ENCODE peak calls at places on chromosomes 4 and X, in four cellular contexts. Z, E, P and G are unnamed samples.

GRCh38 chr4:118410143-118410542 is 57.3 kb upstream of the PRSS12 start:
- DNase-seq in Z (peak), E (no peak), P (no peak), G (no peak)

GRCh38 chrX:134717698-134718328 is 59.5 kb upstream of the PLAC1 start:
- DNase-seq in Z (peak), E (no peak), P (no peak), G (no peak)

GRCh38 chr4:125283702-125284279 is 31.0 kb upstream of the FAT4 start:
- DNase-seq in Z (peak), E (no peak), P (no peak), G (peak)

GRCh38 chr4:115107411-115107810 is 6.0 kb downstream of the NDST4 start:
- DNase-seq in Z (no peak), E (no peak), P (no peak), G (no peak)

GRCh38 chrX:31606796-31607195 is 535.0 kb upstream of the FTHL17 start:
- DNase-seq in Z (no peak), E (no peak), P (no peak), G (no peak)

GRCh38 chr4:8843597-8843996 is 28.0 kb downstream of the HMX1 start:
- DNase-seq in Z (no peak), E (no peak), P (no peak), G (no peak)

GRCh38 chr4:169372791-169373190 is 102.0 kb upstream of the SH3RF1 start:
- DNase-seq in Z (no peak), E (no peak), P (no peak), G (no peak)

GRCh38 chr4:13988347-13989265 is 361.1 kb upstream of the BOD1L1 start:
- DNase-seq in Z (peak), E (no peak), P (no peak), G (no peak)

GRCh38 chr4:47145630-47146029 is 114.3 kb downstream of the GABRB1 start:
- DNase-seq in Z (peak), E (peak), P (no peak), G (peak)

GRCh38 chrX:12789976-12790375 is 1.2 kb upstream of the PRPS2 start:
- DNase-seq in Z (no peak), E (no peak), P (no peak), G (no peak)

GRCh38 chrX:56563231-56564116 is at the start of gene UBQLN2:
- DNase-seq in Z (peak), E (no peak), P (peak), G (peak)

GRCh38 chr4:114396808-114397207 is 201.8 kb upstream of the UGT8 start:
- DNase-seq in Z (peak), E (no peak), P (no peak), G (no peak)

GRCh38 chr4:51844157-51845054 is 1.5 kb downstream of the DCUN1D4 start:
- DNase-seq in Z (peak), E (peak), P (peak), G (peak)

GRCh38 chr4:89752932-89753598 is 83.9 kb downstream of the SNCA start:
- DNase-seq in Z (peak), E (no peak), P (no peak), G (no peak)

GRCh38 chr4:2511645-2512131 is 24.8 kb upstream of the FAM193A start:
- DNase-seq in Z (no peak), E (no peak), P (no peak), G (no peak)

GRCh38 chr4:101014417-101014816 is 332.9 kb downstream of the PPP3CA start:
- DNase-seq in Z (no peak), E (peak), P (no peak), G (no peak)

GRCh38 chrX:101229155-101229554 is 9.6 kb downstream of the DRP2 start:
- DNase-seq in Z (peak), E (no peak), P (no peak), G (no peak)

GRCh38 chrX:130118396-130118795 is 8.1 kb upstream of the ELF4 start:
- DNase-seq in Z (peak), E (no peak), P (no peak), G (no peak)

GRCh38 chrX:39679497-39680157 is 418.1 kb downstream of the BCOR start:
- DNase-seq in Z (no peak), E (no peak), P (no peak), G (no peak)

GRCh38 chr4:100935090-100935489 is 412.2 kb downstream of the PPP3CA start:
- DNase-seq in Z (peak), E (no peak), P (no peak), G (peak)

GRCh38 chr4:111979921-111980320 is 165.3 kb upstream of the FAM241A start:
- DNase-seq in Z (no peak), E (no peak), P (no peak), G (no peak)

GRCh38 chrX:96837808-96838207 is 45.9 kb upstream of the RPA4 start:
- DNase-seq in Z (peak), E (no peak), P (no peak), G (no peak)

GRCh38 chr4:38869511-38869910 is 1.9 kb downstream of the FAM114A1 start:
- DNase-seq in Z (peak), E (no peak), P (no peak), G (no peak)

GRCh38 chrX:28520786-28521185 is 66.5 kb upstream of the IL1RAPL1 start:
- DNase-seq in Z (no peak), E (no peak), P (no peak), G (no peak)

GRCh38 chr4:60923075-60923474 is 277.1 kb upstream of the ADGRL3 start:
- DNase-seq in Z (no peak), E (no peak), P (no peak), G (no peak)

GRCh38 chrX:56068274-56068758 is 163.8 kb upstream of the KLF8 start:
- DNase-seq in Z (no peak), E (no peak), P (no peak), G (peak)

DNA sequence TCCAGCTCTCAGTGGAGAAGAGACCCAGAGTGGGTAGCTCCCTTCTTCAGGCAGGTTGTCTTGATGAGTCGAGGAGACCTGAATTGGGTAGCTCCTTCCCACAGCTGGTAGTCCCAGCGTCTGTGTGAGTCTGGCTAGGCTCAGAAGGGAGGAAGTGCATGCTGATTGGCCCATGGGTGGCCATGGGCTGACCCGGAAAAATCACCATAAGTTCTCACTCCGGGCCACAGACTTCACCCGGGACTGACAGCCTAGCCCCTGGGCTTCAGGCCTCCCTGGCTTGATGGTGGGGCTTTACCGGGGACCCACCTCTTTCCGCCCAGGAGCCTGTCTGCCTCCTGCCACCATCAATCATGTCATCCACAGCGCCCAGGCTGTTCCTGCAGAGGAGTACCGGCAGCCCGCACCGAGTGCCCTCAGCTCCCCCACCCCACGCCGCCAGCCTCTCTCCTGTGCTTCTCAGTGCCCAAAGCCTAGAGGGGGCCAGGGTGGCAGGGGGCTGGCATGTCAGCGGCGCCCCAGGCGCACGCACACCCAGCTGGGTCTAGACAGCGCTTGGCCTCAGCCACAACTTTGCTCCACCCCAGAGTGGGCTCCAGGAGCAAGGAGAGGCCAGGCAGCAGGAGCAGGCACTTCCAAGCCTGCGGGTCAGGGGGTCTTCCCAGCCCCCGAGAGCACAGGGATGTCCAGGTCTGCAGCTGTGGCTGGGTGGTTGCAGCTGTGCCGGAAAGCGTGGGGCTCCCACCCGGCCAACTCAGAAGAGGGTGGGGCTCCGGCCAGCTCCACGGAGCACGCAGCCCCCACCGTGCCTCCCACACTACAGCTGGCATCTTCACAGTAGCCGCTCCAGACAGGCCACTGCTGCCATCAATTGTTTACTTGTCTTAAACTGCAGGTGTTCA is 16.1 kb upstream of the SAT1 start:
- DNase-seq in Z (no peak), E (no peak), P (peak), G (no peak)
- H3K4me2 ChIP-seq in Z (no peak), E (no peak), P (no peak), G (no peak)

DNA sequence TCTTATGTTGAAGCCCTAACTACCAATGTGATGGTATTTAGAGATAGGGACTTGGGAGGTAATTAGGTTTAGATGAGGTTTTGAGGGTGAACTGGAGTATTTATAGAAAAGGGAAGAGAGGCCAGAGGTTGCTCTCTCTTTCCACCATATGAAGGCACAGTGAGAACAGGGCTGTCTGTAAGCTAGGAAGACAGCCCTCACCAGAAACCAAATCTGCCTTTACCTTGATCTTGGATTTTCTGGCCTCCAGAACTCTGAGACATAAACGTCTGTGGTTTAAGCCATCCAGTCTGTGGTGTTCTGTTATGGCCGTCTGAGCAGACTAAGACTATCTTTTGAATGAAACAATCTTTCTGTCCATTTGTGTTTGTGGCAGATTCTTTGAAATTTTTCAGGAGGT is 223.7 kb downstream of the PDHA2 start:
- DNase-seq in Z (peak), E (no peak), P (no peak), G (no peak)
- H3K4me2 ChIP-seq in Z (no peak), E (no peak), P (no peak), G (no peak)

GRCh38 chr4:174215055-174215454 is 68.4 kb downstream of the FBXO8 start:
- DNase-seq in Z (no peak), E (no peak), P (no peak), G (no peak)
- H3K4me2 ChIP-seq in Z (no peak), E (peak), P (peak), G (no peak)

GRCh38 chr4:189267312-189267965 is 673.2 kb upstream of the FRG1 start:
- DNase-seq in Z (no peak), E (no peak), P (no peak), G (no peak)

GRCh38 chr4:189261475-189261874 is 679.2 kb upstream of the FRG1 start:
- DNase-seq in Z (no peak), E (no peak), P (no peak), G (no peak)

GRCh38 chr4:189265515-189265914 is 675.2 kb upstream of the FRG1 start:
- DNase-seq in Z (no peak), E (no peak), P (peak), G (no peak)
- H3K4me2 ChIP-seq in Z (no peak), E (no peak), P (no peak), G (no peak)

DNA sequence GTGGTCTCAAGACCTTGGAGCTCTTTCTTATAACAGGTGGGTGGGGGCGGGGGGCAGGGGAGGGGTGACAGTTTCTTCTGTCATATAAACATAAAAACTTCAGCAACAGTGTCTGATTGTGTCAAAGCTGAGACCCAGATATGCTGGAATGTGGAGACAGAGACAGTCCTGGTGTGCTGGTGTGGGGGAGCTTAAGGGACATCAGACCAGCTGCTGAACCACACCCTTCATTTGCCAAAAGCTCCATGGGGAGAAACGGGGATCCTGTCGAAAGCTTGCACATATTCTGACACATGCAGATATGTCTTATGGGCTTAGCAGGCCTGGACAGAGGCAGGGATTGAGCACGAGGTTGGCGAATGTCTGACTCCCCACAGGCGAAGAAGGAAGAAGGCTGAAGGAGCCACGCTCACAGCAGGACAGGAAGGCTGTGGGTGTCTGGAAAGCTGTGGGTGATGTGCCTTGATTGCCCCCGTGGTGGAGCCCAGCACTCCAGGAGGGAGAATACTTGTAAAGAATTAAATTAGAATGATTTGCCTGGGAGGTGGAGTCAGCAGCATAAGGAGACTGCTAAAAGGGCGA is 72.1 kb upstream of the ACSL1 start:
- DNase-seq in Z (no peak), E (no peak), P (no peak), G (no peak)
- H3K4me2 ChIP-seq in Z (no peak), E (no peak), P (no peak), G (no peak)

GRCh38 chr4:74096265-74096980 is 2.6 kb downstream of the CXCL2 start:
- DNase-seq in Z (no peak), E (no peak), P (no peak), G (no peak)

GRCh38 chr4:74097161-74097560 is 1.8 kb downstream of the CXCL2 start:
- DNase-seq in Z (no peak), E (no peak), P (no peak), G (no peak)

GRCh38 chr4:74100531-74100930 is 1.5 kb upstream of the CXCL2 start:
- DNase-seq in Z (no peak), E (no peak), P (no peak), G (no peak)

GRCh38 chr4:74097631-74098550 is 1.1 kb downstream of the CXCL2 start:
- DNase-seq in Z (no peak), E (no peak), P (no peak), G (no peak)

GRCh38 chr4:74098628-74098995 is 383 bp downstream of the CXCL2 start:
- DNase-seq in Z (no peak), E (no peak), P (peak), G (no peak)
- H3K4me2 ChIP-seq in Z (peak), E (no peak), P (peak), G (peak)

DNA sequence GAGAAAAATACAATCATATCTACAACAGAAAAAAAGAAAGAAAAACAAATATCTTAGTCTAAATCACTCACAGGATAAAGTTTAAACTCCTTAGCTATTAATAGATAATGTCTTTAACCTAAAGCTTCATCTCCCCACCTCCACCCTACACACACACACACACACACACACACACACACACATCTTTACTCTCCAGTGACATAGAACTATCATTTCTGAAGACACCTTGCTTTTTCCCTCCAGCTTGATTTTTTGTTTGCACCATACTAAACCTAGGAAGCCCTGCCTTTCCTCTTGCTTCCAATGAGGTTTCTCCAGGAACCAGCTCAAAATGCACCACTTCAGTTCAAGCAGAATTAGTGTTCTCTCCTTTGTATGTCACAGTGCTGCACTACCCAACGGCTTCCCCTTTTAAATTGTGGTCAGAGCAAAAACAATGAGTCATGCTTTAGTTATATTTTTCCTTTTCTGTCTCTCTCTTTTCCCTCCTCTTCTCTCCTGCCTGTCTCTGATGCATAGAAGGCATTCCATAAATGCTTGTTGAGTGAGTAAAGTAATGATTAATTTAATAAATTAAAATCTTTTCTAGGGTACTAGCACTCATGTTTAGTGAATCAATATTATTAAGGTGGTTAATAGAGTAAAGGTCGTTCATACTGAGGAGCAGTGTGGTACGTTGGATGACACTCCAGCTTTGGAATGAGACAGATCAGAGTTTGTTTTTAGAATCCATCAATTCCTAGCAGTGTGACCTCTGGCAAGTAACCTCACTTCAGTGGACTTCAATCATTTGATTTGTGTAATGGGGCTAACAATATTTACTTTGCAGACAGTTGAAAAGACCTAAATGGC is 5.9 kb downstream of the RTL3 start:
- DNase-seq in Z (peak), E (no peak), P (no peak), G (peak)
- H3K4me2 ChIP-seq in Z (no peak), E (peak), P (no peak), G (peak)

DNA sequence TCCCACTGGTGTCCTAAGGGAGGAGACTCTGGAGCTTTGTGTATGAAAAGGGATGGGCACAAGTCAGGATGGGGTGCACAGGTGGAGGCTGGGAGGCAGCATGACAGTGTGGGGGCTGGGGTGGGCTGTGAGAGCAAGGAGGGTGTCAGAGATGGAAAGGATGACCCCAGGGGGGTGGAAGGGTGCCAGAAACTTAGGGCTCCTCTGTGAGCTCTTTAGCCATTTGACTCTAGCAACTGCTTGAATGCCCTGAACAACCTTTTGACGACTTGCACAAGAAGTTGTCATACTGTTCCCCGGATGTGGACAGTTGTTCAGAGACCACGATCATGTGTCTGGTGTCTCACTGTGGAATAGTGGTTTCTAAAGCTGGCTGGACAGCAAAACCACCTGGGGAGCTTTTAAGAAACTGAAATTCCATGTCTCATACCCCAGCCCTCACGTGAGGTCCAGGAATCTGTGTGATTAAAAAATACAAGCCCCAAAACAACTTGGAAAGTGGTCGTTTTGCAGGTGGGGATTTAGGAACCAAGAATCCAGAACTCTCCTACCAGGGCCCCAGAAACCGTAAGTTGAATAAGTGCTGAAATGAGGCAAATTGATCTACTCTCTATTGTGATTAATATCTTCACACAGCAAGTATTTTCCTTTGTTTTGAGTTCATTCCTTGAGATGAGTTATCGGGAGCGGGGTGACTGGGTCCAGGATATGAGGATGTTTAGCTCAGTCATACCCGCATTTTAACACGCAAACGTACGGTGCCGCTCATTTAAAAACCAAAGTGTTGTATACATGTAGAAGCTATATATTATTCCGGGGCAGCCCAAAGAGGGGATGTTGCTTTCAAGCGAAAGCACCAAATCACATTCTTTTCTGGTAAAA is 3.4 kb downstream of the RHOH start:
- DNase-seq in Z (peak), E (peak), P (no peak), G (peak)
- H3K4me2 ChIP-seq in Z (no peak), E (peak), P (no peak), G (peak)

GRCh38 chr4:792729-793108 is 33.2 kb downstream of the CPLX1 start:
- DNase-seq in Z (no peak), E (no peak), P (no peak), G (no peak)

GRCh38 chr4:794911-795725 is 30.8 kb downstream of the CPLX1 start:
- DNase-seq in Z (no peak), E (no peak), P (no peak), G (no peak)

GRCh38 chr4:791866-792630 is 33.9 kb downstream of the CPLX1 start:
- DNase-seq in Z (peak), E (no peak), P (peak), G (no peak)

GRCh38 chr4:793941-794621 is 31.8 kb downstream of the CPLX1 start:
- DNase-seq in Z (peak), E (no peak), P (no peak), G (no peak)

GRCh38 chr4:793109-793861 is 32.6 kb downstream of the CPLX1 start:
- DNase-seq in Z (no peak), E (no peak), P (no peak), G (no peak)
- H3K4me2 ChIP-seq in Z (no peak), E (peak), P (no peak), G (no peak)